ENCODE peak calls at places on chromosomes 13 and 19, in eight cellular contexts. Q, O, A, U, V, D, X and W are unnamed samples. For H3K4me1, the result is how much of the 10 kb centered on the place peaks cover.

GRCh38 chr13:26184791-26185250 is 37.3 kb downstream of the RNF6 start:
- DNase-seq in Q (peak), O (peak), A (peak), U (peak), V (no peak), D (peak), X (peak), W (no peak)

GRCh38 chr19:28213476-28214082 is 999.4 kb downstream of the UQCRFS1 start:
- DNase-seq in Q (no peak), O (no peak), A (no peak), U (peak), V (no peak), D (peak), X (no peak), W (no peak)

GRCh38 chr19:48329167-48329891 is 4.0 kb downstream of the EMP3 start:
- DNase-seq in Q (no peak), O (no peak), A (no peak), U (peak), V (no peak), D (peak), X (no peak), W (peak)

GRCh38 chr13:51584731-51585191 is 499 bp downstream of the WDFY2 start:
- DNase-seq in Q (no peak), O (peak), A (peak), U (peak), V (no peak), D (peak), X (peak), W (peak)

GRCh38 chr13:100203696-100204367 is 114.9 kb downstream of the PCCA start:
- DNase-seq in Q (no peak), O (no peak), A (no peak), U (no peak), V (no peak), D (no peak), X (no peak), W (no peak)

GRCh38 chr13:103996733-103997132 is 930.5 kb upstream of the SLC10A2 start:
- DNase-seq in Q (no peak), O (no peak), A (no peak), U (no peak), V (no peak), D (no peak), X (no peak), W (no peak)

GRCh38 chr19:10007811-10008211 is 2.5 kb downstream of the COL5A3 start:
- DNase-seq in Q (no peak), O (no peak), A (no peak), U (no peak), V (peak), D (no peak), X (peak), W (no peak)

GRCh38 chr13:114050536-114051450 is 76.9 kb upstream of the C13orf46 start:
- DNase-seq in Q (no peak), O (no peak), A (peak), U (no peak), V (peak), D (no peak), X (no peak), W (no peak)

GRCh38 chr13:109141716-109142115 is 512.3 kb downstream of the MYO16 start:
- DNase-seq in Q (no peak), O (no peak), A (no peak), U (no peak), V (no peak), D (no peak), X (no peak), W (no peak)

GRCh38 chr13:99979453-99980200 is 2.0 kb upstream of the ZIC2 start:
- DNase-seq in Q (no peak), O (peak), A (peak), U (no peak), V (peak), D (peak), X (no peak), W (no peak)

GRCh38 chr19:45591004-45591637 is 6.5 kb upstream of the OPA3 start:
- DNase-seq in Q (no peak), O (no peak), A (peak), U (peak), V (peak), D (peak), X (no peak), W (no peak)

GRCh38 chr19:46898731-46899130 is 37.9 kb downstream of the ARHGAP35 start:
- DNase-seq in Q (peak), O (no peak), A (no peak), U (no peak), V (no peak), D (peak), X (no peak), W (peak)

GRCh38 chr19:44608391-44608821 is 5.0 kb upstream of the IGSF23 start:
- DNase-seq in Q (no peak), O (no peak), A (no peak), U (no peak), V (no peak), D (no peak), X (no peak), W (peak)

GRCh38 chr13:51801631-51802099 is 2.3 kb downstream of the DHRS12 start:
- DNase-seq in Q (no peak), O (peak), A (peak), U (no peak), V (peak), D (no peak), X (peak), W (no peak)

GRCh38 chr13:112252744-112253590 is 123.2 kb upstream of the SPACA7 start:
- DNase-seq in Q (no peak), O (no peak), A (no peak), U (no peak), V (no peak), D (no peak), X (no peak), W (no peak)

GRCh38 chr13:112254061-112254818 is 121.9 kb upstream of the SPACA7 start:
- DNase-seq in Q (no peak), O (no peak), A (no peak), U (no peak), V (no peak), D (no peak), X (no peak), W (no peak)

GRCh38 chr13:112254900-112255299 is 121.3 kb upstream of the SPACA7 start:
- DNase-seq in Q (no peak), O (no peak), A (no peak), U (no peak), V (no peak), D (no peak), X (no peak), W (no peak)

GRCh38 chr13:112251930-112252585 is 124.1 kb upstream of the SPACA7 start:
- DNase-seq in Q (no peak), O (no peak), A (no peak), U (no peak), V (no peak), D (no peak), X (no peak), W (no peak)

GRCh38 chr13:112253631-112254030 is 122.5 kb upstream of the SPACA7 start:
- DNase-seq in Q (no peak), O (no peak), A (no peak), U (no peak), V (no peak), D (no peak), X (no peak), W (no peak)
- H3K27ac ChIP-seq in Q (no peak), O (no peak), A (no peak), U (no peak), V (no peak), D (no peak), X (no peak), W (no peak)

GRCh38 chr19:38711726-38712153 is 32.5 kb downstream of the CAPN12 start:
- DNase-seq in Q (peak), O (peak), A (no peak), U (no peak), V (no peak), D (no peak), X (no peak), W (peak)
- H3K4me1 ChIP-seq in Q (under half), O (under half), A (under half), U (under half), V (half or more), D (under half), X (half or more), W (under half)

GRCh38 chr13:41034382-41034781 is 15.3 kb upstream of the ELF1 start:
- DNase-seq in Q (no peak), O (no peak), A (no peak), U (no peak), V (no peak), D (no peak), X (no peak), W (no peak)

GRCh38 chr13:41034862-41035261 is 15.7 kb upstream of the ELF1 start:
- DNase-seq in Q (no peak), O (no peak), A (no peak), U (no peak), V (no peak), D (no peak), X (no peak), W (no peak)

GRCh38 chr13:41029629-41030028 is 10.5 kb upstream of the ELF1 start:
- DNase-seq in Q (no peak), O (no peak), A (peak), U (no peak), V (peak), D (peak), X (no peak), W (no peak)

GRCh38 chr13:41028051-41028450 is 8.9 kb upstream of the ELF1 start:
- DNase-seq in Q (no peak), O (no peak), A (no peak), U (no peak), V (no peak), D (no peak), X (no peak), W (no peak)

DNA sequence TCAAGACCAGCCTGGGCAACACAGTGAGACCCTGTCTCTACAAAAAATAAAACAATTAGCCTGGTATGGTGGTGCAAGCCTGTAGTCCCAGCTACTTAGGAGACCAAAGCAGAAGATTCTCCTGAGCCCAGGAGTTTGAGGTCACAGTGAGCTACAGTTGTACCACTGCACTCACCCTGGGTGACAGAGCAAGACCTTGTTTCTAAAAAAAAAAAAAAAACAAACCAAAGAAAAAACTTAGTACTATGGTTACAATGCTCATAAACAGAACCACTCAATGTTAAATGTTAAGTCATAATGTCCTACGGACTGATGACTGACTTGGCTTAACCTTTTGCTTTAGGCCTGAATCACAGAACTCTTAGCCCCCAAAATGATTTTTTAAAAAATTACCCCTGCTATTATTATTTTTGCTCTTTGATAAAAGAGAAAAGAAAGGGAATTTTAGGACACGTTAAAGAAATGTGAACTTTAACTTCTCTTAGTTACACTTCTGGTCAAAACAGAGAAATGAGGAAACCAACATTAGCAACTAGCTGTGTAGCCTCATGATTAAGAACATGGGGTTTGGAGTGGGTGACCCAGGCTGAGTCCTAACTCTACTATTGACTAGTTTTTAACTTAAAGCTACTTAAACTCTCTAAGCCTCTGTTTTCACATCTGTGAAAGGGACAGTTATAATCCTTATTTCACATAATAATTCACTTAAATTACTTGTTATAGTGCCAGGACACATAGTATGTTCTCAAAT is 13.7 kb upstream of the ELF1 start:
- DNase-seq in Q (no peak), O (no peak), A (no peak), U (no peak), V (no peak), D (no peak), X (no peak), W (no peak)
- TF ChIP-seq CTCF in Q (no peak), O (no peak), A (no peak), U (no peak), V (no peak), D (no peak), X (no peak), W (no peak)

GRCh38 chr13:50116430-50116973 is 101.3 kb downstream of the KCNRG start:
- DNase-seq in Q (no peak), O (no peak), A (no peak), U (no peak), V (no peak), D (no peak), X (no peak), W (no peak)
- H3K27ac ChIP-seq in Q (no peak), O (no peak), A (no peak), U (no peak), V (no peak), D (no peak), X (no peak), W (no peak)

DNA sequence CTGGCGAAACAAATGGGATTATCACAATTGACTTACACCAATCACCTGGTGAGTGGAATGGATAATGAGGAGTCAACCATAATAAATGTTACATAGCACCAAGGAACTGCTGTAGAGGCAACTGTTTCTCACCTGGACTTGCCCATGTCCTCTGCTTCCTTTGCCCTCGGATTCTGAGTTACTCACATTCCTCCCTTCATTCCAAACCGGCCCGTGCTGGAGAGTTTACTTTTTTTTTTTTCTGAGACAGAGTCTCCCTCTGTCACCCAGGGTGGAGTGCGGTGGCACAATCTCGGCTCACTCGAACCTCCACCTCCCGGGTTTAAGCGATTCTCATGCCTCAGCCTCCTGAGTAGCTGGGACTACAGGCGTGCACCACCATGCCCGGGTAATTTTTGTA is 41.5 kb upstream of the TSC22D1 start:
- DNase-seq in Q (no peak), O (no peak), A (peak), U (no peak), V (no peak), D (peak), X (no peak), W (no peak)
- H3K4me1 ChIP-seq in Q (under half), O (under half), A (under half), U (under half), V (under half), D (under half), X (under half), W (under half)

GRCh38 chr19:6481541-6482342 is at the start of gene DENND1C:
- DNase-seq in Q (no peak), O (no peak), A (peak), U (peak), V (peak), D (peak), X (peak), W (no peak)
- TF ChIP-seq CTCF in Q (peak), O (no peak), A (peak), U (peak), V (peak), D (peak), X (no peak), W (peak)

GRCh38 chr19:8343483-8343844 is 402 bp upstream of the KANK3 start:
- DNase-seq in Q (no peak), O (no peak), A (no peak), U (no peak), V (no peak), D (no peak), X (no peak), W (no peak)

GRCh38 chr19:8342316-8342683 is 762 bp downstream of the KANK3 start:
- DNase-seq in Q (no peak), O (no peak), A (no peak), U (no peak), V (no peak), D (peak), X (no peak), W (no peak)

GRCh38 chr19:8338835-8339234 is 4.2 kb downstream of the KANK3 start:
- DNase-seq in Q (no peak), O (no peak), A (no peak), U (no peak), V (no peak), D (peak), X (no peak), W (no peak)

GRCh38 chr19:8340341-8341096 is 2.5 kb downstream of the KANK3 start:
- DNase-seq in Q (peak), O (no peak), A (peak), U (no peak), V (peak), D (peak), X (no peak), W (no peak)

GRCh38 chr19:8342684-8343482 is at the start of gene KANK3:
- DNase-seq in Q (peak), O (peak), A (peak), U (peak), V (peak), D (peak), X (peak), W (peak)
- H3K27ac ChIP-seq in Q (peak), O (peak), A (no peak), U (no peak), V (peak), D (no peak), X (peak), W (no peak)

GRCh38 chr13:75437582-75438318 is 44.2 kb downstream of the TBC1D4 start:
- DNase-seq in Q (no peak), O (no peak), A (peak), U (no peak), V (no peak), D (no peak), X (no peak), W (no peak)
- H3K4me1 ChIP-seq in Q (under half), O (under half), A (under half), U (under half), V (under half), D (under half), X (under half), W (under half)

GRCh38 chr19:12985049-12985776 is 10.1 kb upstream of the NFIX start:
- DNase-seq in Q (no peak), O (peak), A (peak), U (no peak), V (peak), D (no peak), X (peak), W (no peak)
- TF ChIP-seq CTCF in Q (no peak), O (no peak), A (no peak), U (no peak), V (no peak), D (no peak), X (no peak), W (no peak)

DNA sequence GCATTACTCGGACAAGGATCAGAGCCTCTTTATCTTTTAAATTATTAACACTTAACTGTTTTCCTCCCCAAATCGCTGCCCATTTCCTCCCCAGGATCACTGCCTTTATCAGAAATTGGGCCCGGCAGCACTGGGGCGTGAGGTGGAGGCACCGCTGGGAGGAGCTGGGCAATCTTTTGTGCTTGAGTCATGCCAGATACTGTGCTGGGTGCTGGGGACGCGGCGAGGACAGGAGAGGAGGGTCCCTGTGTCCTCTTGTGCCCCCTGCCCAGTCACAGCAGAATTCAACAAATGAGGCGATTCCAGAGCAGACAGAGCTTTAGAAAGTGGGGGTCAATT is 347.8 kb downstream of the ZNF536 start:
- DNase-seq in Q (peak), O (no peak), A (no peak), U (no peak), V (no peak), D (peak), X (peak), W (peak)
- H3K27ac ChIP-seq in Q (peak), O (peak), A (no peak), U (no peak), V (no peak), D (no peak), X (peak), W (no peak)